ENCODE peak calls at places on chromosomes 6 and 20, in five cellular contexts. V is adrenal gland, X is transverse colon, G is T follicular helper cell, A is Karpas-422. Y is an unnamed sample.

GRCh38 chr6:93721386-93722048 is 302.2 kb upstream of the EPHA7 start:
- DNase-seq in V (no peak), X (no peak), G (no peak), A (no peak), Y (peak; percentile 33)

GRCh38 chr6:164967102-164967501 is 342.3 kb downstream of the C6orf118 start:
- DNase-seq in V (no peak), X (no peak), G (no peak), A (no peak), Y (peak; percentile 27)

GRCh38 chr20:25273046-25273445 is 25.2 kb downstream of the PYGB start:
- DNase-seq in V (peak; percentile 35), X (peak; percentile 3), G (no peak), A (no peak), Y (peak; percentile 32)

GRCh38 chr6:89940225-89941027 is 46.2 kb downstream of the GJA10 start:
- DNase-seq in V (peak; percentile 89), X (peak; percentile 71), G (peak; percentile 56), A (peak; percentile 87), Y (peak; percentile 79)

GRCh38 chr6:152981989-152982767 is 663 bp downstream of the FBXO5 start:
- DNase-seq in V (peak; percentile 61), X (peak; percentile 14), G (no peak), A (peak; percentile 65), Y (peak; percentile 63)

GRCh38 chr20:19889011-19889953 is 127.9 kb upstream of the NAA20 start:
- DNase-seq in V (peak; percentile 73), X (peak; percentile 32), G (no peak), A (no peak), Y (no peak)

GRCh38 chr20:3805594-3806264 is 9.6 kb downstream of the CDC25B start:
- DNase-seq in V (no peak), X (no peak), G (no peak), A (no peak), Y (no peak)

GRCh38 chr6:10556496-10557391 is 35.6 kb downstream of the GCNT2 start:
- DNase-seq in V (no peak), X (no peak), G (no peak), A (no peak), Y (no peak)

GRCh38 chr6:5764401-5764955 is 242.2 kb downstream of the NRN1 start:
- DNase-seq in V (no peak), X (no peak), G (no peak), A (peak; percentile 56), Y (no peak)

GRCh38 chr20:37901667-37902503 is 1.0 kb upstream of the VSTM2L start:
- DNase-seq in V (peak; percentile 78), X (no peak), G (no peak), A (peak; percentile 83), Y (peak; percentile 94)

GRCh38 chr6:69973138-69973537 is 106.8 kb downstream of the COL19A1 start:
- DNase-seq in V (no peak), X (no peak), G (no peak), A (no peak), Y (peak; percentile 26)

GRCh38 chr6:78526432-78526831 is 340.9 kb upstream of the IRAK1BP1 start:
- DNase-seq in V (no peak), X (no peak), G (no peak), A (no peak), Y (no peak)

GRCh38 chr20:45311589-45312211 is 3.6 kb upstream of the MATN4 start:
- DNase-seq in V (no peak), X (peak; percentile 68), G (peak; percentile 37), A (peak; percentile 84), Y (peak; percentile 97)

GRCh38 chr20:17833036-17833674 is 133.4 kb downstream of the BANF2 start:
- DNase-seq in V (no peak), X (no peak), G (no peak), A (no peak), Y (no peak)

GRCh38 chr6:90294989-90295853 is 1.4 kb downstream of the BACH2 start:
- DNase-seq in V (no peak), X (peak; percentile 32), G (peak; percentile 24), A (no peak), Y (peak; percentile 70)

GRCh38 chr6:54267798-54268197 is 40.4 kb upstream of the TINAG start:
- DNase-seq in V (peak; percentile 73), X (peak; percentile 19), G (no peak), A (peak; percentile 51), Y (no peak)